ENCODE peak calls at places on chromosomes 3 and 15, in nine cellular contexts. X is GM23338; H is activated T-cell treated with anti-CD3 and anti-CD28 coated beads, Interleukin-2, amount 50 U/mL, for 1 hour; A is stimulated activated CD4-positive, alpha-beta T cell treated with anti-CD3 and anti-CD28 coated beads, Interleukin-1b, Interleukin-23, amount 100 ng/mL, for 24 hours; P is NCI-H1436; Q is Kasumi-1; N is RPMI7951; R is stimulated activated naive B cell treated with anti-CD40 and anti-IgM and Interleukin-4, amounts not matched to agents 10 μg/mL and 1 μg/mL and 100 μg/mL, for 72 hours; G is foreskin fibroblast. U is an unnamed sample.

GRCh38 chr15:52262364-52262763 is 33.2 kb downstream of the MYO5C start:
- DNase-seq in X (no peak), N (peak), P (no peak), H (no peak), R (no peak), Q (no peak), A (no peak), G (no peak), U (peak)

GRCh38 chr15:59647085-59647484 is 10.2 kb downstream of the GTF2A2 start:
- DNase-seq in Q (no peak), H (no peak), R (no peak), X (no peak), G (no peak), P (no peak), A (no peak), N (no peak), U (no peak)

GRCh38 chr15:44667039-44667360 is 3.5 kb upstream of the SPG11 start:
- DNase-seq in A (no peak), H (no peak), N (no peak), R (no peak), Q (no peak), G (no peak), P (no peak), X (no peak), U (no peak)

GRCh38 chr15:98824595-98824994 is 176.3 kb downstream of the IGF1R start:
- DNase-seq in G (no peak), P (no peak), R (no peak), Q (no peak), A (no peak), N (no peak), X (no peak), H (no peak), U (no peak)

GRCh38 chr3:110198717-110199587 is 861.6 kb upstream of the DPPA4 start:
- DNase-seq in X (no peak), R (no peak), H (no peak), G (no peak), Q (no peak), P (no peak), N (no peak), A (no peak), U (no peak)

GRCh38 chr3:117734431-117734830 is 1024.9 kb downstream of the TUSC7 start:
- DNase-seq in H (no peak), P (no peak), X (no peak), N (no peak), R (no peak), Q (no peak), G (peak), A (no peak), U (peak)

GRCh38 chr3:128537091-128537703 is 44.2 kb upstream of the GATA2 start:
- DNase-seq in Q (no peak), X (no peak), R (no peak), P (no peak), A (no peak), H (no peak), N (peak), G (no peak), U (peak)

GRCh38 chr15:68650901-68651709 is 72.3 kb downstream of the CORO2B start:
- DNase-seq in Q (no peak), G (no peak), H (peak), R (peak), P (no peak), A (peak), N (no peak), X (peak), U (no peak)

GRCh38 chr3:98890960-98891910 is 10.3 kb downstream of the DCBLD2 start:
- DNase-seq in Q (no peak), G (no peak), N (no peak), A (no peak), P (no peak), R (no peak), X (no peak), H (no peak), U (peak)

GRCh38 chr3:7977245-7978103 is 524.1 kb upstream of the LMCD1 start:
- DNase-seq in G (no peak), R (no peak), H (no peak), N (peak), X (no peak), P (peak), Q (no peak), A (no peak), U (peak)

GRCh38 chr3:118955914-118956556 is 78.6 kb downstream of the IGSF11 start:
- DNase-seq in P (no peak), G (no peak), Q (no peak), X (no peak), A (no peak), R (no peak), H (no peak), N (no peak), U (no peak)

GRCh38 chr3:54427951-54428871 is 305.9 kb downstream of the CACNA2D3 start:
- DNase-seq in H (no peak), G (peak), Q (peak), N (peak), P (peak), R (no peak), X (peak), A (peak), U (peak)

U was measured in M059J.